ENCODE peak calls at places on chromosomes 16 and 17, in six cellular contexts. U is MM.1S, M is foreskin keratinocyte, P is SK-N-SH, G is heart left ventricle, S is cardiac muscle cell. H is an unnamed sample.

GRCh38 chr17:27091043-27091497 is 202.8 kb upstream of the WSB1 start:
- DNase-seq in U (no peak), M (no peak), P (no peak), G (no peak), S (no peak), H (no peak)

GRCh38 chr16:1823821-1824220 is 2.8 kb downstream of the HAGH start:
- DNase-seq in U (peak; percentile 65), M (peak; percentile 40), P (no peak), G (no peak), S (peak; percentile 58), H (peak; percentile 39)

GRCh38 chr17:31674717-31675349 is 184.2 kb downstream of the COPRS start:
- DNase-seq in U (no peak), M (peak; percentile 96), P (no peak), G (no peak), S (no peak), H (no peak)

GRCh38 chr17:59296190-59296589 is 35.3 kb upstream of the YPEL2 start:
- DNase-seq in U (no peak), M (no peak), P (no peak), G (no peak), S (no peak), H (no peak)

GRCh38 chr17:60395508-60396065 is 3.7 kb upstream of the USP32 start:
- DNase-seq in U (no peak), M (no peak), P (no peak), G (no peak), S (no peak), H (peak; percentile 28)

GRCh38 chr16:84322749-84323148 is 28.1 kb downstream of the WFDC1 start:
- DNase-seq in U (no peak), M (no peak), P (no peak), G (no peak), S (no peak), H (no peak)

GRCh38 chr16:63131503-63131902 is 1095.3 kb upstream of the CDH8 start:
- DNase-seq in U (no peak), M (no peak), P (no peak), G (no peak), S (no peak), H (no peak)

GRCh38 chr17:39090400-39090799 is 61.0 kb downstream of the PLXDC1 start:
- DNase-seq in U (no peak), M (no peak), P (no peak), G (no peak), S (no peak), H (no peak)

GRCh38 chr17:14301279-14301760 is 439 bp downstream of the HS3ST3B1 start:
- DNase-seq in U (no peak), M (no peak), P (peak; percentile 58), G (no peak), S (peak; percentile 60), H (no peak)

GRCh38 chr16:59543641-59544040 is 809.5 kb upstream of the GOT2 start:
- DNase-seq in U (no peak), M (peak; percentile 82), P (no peak), G (no peak), S (no peak), H (no peak)

GRCh38 chr16:86737083-86737482 is 158.7 kb downstream of the FOXL1 start:
- DNase-seq in U (no peak), M (no peak), P (no peak), G (no peak), S (no peak), H (no peak)

GRCh38 chr17:31475378-31476162 is 84.1 kb downstream of the RAB11FIP4 start:
- DNase-seq in U (no peak), M (no peak), P (no peak), G (no peak), S (no peak), H (no peak)

GRCh38 chr16:72987480-72987901 is 60.4 kb downstream of the ZFHX3 start:
- DNase-seq in U (no peak), M (peak; percentile 91), P (no peak), G (no peak), S (no peak), H (no peak)

GRCh38 chr17:63369233-63369632 is 76.9 kb downstream of the CYB561 start:
- DNase-seq in U (no peak), M (no peak), P (no peak), G (no peak), S (no peak), H (no peak)

DNA sequence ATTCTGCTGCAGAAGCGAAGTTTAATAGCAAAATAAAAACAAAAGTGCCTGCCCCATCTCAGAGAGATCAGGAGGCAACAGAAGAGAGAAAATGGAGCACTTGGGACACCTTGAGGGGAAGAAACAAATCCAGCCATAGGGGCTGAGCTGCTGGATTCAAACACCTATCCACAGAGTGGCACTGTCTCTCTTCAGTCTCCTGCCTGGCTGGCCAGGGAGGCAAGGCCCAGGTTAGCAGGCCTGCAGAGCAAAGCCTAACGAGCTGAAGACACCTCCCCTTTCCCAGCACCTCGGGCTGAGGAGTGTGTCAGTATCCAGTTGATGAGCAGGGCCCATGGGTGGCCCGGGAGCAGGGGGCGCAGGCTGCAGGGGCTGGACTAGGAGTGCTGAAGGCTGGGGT is 8.8 kb upstream of the KRT31 start:
- DNase-seq in U (no peak), M (peak; percentile 51), P (no peak), G (no peak), S (no peak), H (no peak)
- TF ChIP-seq CTCF in U (no peak), M (peak; percentile 75), P (no peak), G (no peak), S (no peak), H (no peak)

GRCh38 chr17:46812624-46813318 is 5.7 kb downstream of the WNT3 start:
- DNase-seq in U (no peak), M (no peak), P (no peak), G (no peak), S (no peak), H (no peak)
- TF ChIP-seq CTCF in U (no peak), M (no peak), P (no peak), G (no peak), S (no peak), H (no peak)

DNA sequence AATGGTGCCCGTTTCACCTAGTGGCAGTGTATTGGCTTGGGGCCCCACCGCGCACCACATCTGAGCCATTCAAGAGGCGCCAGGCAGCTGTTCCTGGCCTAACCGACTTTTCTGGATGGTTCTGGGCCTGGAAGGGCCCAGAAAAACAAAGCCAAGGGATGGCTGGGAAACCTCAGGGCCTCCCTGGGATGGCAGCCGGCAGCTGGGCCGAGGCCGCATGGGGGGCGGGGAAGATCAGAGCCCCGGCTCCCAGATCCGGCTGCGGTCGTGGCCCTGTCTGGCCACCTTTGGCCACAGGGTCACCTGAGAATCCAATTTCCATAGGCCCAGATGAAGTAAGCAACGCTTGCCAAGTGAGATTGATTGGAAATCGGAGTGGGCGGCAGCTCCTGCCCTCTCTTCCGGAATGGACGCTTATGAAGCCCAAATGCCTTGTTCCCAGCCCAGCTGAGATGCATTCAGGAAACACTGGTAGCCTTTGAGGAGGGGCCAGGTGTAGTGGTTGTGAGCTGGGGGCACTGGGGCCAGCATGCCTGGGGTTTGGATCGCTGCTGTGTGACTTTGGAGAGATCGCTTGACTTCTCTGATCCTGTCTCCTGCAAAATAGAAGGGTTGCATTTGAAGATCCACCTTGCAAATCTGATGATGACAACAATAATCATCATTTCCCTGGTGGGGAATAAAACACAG is 163.8 kb upstream of the GSE1 start:
- DNase-seq in U (no peak), M (no peak), P (no peak), G (no peak), S (no peak), H (no peak)
- TF ChIP-seq CTCF in U (no peak), M (no peak), P (no peak), G (no peak), S (no peak), H (no peak)

DNA sequence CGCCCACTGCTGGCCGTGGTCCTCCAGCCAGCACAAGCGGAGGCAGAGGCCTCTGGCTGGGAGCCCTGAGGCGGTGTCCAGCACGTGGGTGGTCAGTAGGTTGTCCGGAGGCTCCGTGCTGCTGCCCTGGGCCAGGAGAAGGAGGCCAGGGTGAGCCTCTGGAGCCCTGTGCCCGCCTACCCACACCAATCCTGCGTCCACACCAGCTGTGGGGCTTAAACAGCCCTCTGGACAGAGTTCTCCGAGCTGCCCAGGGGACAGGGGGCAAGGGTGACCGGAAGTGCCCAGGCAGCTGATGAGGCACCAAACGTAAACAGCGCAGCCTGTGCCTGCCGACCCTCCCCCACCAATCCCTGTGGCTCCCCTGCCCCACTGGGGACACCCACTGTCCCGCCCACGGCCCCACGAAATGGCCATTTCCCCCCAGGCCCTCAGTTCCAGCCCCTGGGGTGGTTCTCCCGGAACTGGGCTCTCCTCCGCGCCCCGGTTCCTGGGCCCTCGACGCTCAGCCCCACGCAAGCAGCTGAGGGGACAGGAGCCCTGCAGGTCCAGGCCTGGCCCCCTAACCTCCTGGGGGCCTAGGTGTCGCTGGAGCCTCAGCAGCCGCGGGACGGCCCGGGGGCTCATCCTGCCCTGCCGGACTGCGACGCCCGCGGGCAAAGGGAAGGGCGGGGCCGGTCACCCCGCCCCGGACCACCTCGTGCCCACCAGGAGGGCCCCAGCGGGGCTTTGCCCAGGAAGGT is 27.9 kb upstream of the DBNDD1 start:
- DNase-seq in U (no peak), M (no peak), P (no peak), G (peak; percentile 45), S (peak; percentile 54), H (peak; percentile 26)
- TF ChIP-seq CTCF in U (no peak), M (no peak), P (no peak), G (no peak), S (no peak), H (no peak)

GRCh38 chr17:75855310-75856061 is at the start of gene WBP2:
- DNase-seq in U (peak; percentile 100), M (peak; percentile 99), P (peak; percentile 97), G (peak; percentile 99), S (peak; percentile 100), H (peak; percentile 97)
- TF ChIP-seq CTCF in U (no peak), M (peak; percentile 60), P (peak; percentile 70), G (no peak), S (peak; percentile 53), H (peak; percentile 53)

GRCh38 chr17:61427567-61427966 is 24.7 kb upstream of the TBX4 start:
- DNase-seq in U (no peak), M (no peak), P (no peak), G (no peak), S (no peak), H (no peak)

GRCh38 chr17:61423967-61424649 is 24.5 kb downstream of the TBX2 start:
- DNase-seq in U (no peak), M (no peak), P (no peak), G (no peak), S (no peak), H (no peak)

GRCh38 chr17:61426482-61427304 is 25.5 kb upstream of the TBX4 start:
- DNase-seq in U (no peak), M (peak; percentile 76), P (no peak), G (no peak), S (no peak), H (no peak)

GRCh38 chr17:61422869-61423268 is 23.2 kb downstream of the TBX2 start:
- DNase-seq in U (no peak), M (no peak), P (no peak), G (no peak), S (no peak), H (no peak)

DNA sequence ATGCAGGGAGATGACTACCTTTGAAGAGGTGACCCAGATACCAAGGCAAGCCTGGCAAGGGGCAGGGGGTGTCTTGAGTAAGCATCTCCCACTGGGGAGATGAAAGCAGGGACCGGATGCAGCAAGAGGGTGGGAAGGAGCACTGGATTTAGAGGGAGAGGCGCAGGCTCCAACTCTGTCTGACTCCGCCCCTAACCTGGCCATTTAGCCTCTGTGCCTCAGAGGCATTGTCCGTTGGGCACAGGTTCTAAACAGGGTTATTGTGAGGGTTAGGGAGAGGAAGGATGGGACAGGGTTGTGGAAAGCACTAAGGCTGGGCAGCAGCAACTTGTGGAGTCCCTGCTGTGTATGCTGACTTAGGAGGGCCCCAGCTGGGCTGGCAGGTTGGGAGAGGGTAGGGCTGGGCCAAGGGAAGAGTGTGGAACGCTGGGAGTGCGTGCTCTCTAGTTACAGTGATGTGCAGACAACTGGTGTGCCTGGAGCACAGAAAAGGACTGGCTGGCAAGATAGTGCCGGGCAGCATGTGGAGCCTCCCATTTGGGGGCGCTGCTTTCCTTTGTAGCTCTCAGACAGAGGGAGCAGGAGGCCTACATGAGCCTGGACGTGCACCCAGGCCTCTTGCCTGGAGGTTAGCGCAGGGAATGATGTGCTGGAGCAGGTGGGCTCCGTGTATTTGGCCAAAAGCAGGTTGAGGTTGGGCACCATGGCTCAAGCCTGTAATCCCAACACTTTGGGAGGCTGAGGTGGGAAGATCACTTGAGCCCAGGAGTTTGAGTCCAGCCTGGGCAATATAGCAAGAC is 26.2 kb downstream of the TBX2 start:
- DNase-seq in U (no peak), M (no peak), P (peak; percentile 42), G (no peak), S (no peak), H (no peak)
- TF ChIP-seq CTCF in U (no peak), M (peak; percentile 41), P (no peak), G (no peak), S (no peak), H (no peak)